ENCODE peak calls at places on chromosomes 6 and 20, in six cellular contexts. N is AG20443, B is amniotic stem cell, H is foreskin fibroblast, Z is T-helper 17 cell, E is AG08395. M is an unnamed sample.

GRCh38 chr6:143867236-143867635 is 3.0 kb downstream of the ZC2HC1B start:
- DNase-seq in N (no peak), B (no peak), H (peak; percentile 47), Z (no peak), E (no peak), M (no peak)

GRCh38 chr6:140817176-140817575 is 1315.5 kb upstream of the GJE1 start:
- DNase-seq in N (no peak), B (no peak), H (no peak), Z (no peak), E (no peak), M (no peak)

GRCh38 chr6:53461682-53462081 is 83.2 kb downstream of the GCLC start:
- DNase-seq in N (no peak), B (no peak), H (peak; percentile 19), Z (no peak), E (no peak), M (no peak)

GRCh38 chr6:34243131-34243771 is 5.6 kb downstream of the SMIM29 start:
- DNase-seq in N (no peak), B (no peak), H (peak; percentile 83), Z (no peak), E (no peak), M (no peak)

GRCh38 chr20:44765091-44765490 is 19.4 kb downstream of the KCNK15 start:
- DNase-seq in N (no peak), B (no peak), H (no peak), Z (no peak), E (no peak), M (no peak)

GRCh38 chr6:35415065-35415880 is 36.9 kb upstream of the FANCE start:
- DNase-seq in N (peak; percentile 90), B (peak; percentile 70), H (peak; percentile 91), Z (no peak), E (peak; percentile 95), M (peak; percentile 15)

GRCh38 chr6:42260424-42260888 is 42.8 kb upstream of the MRPS10 start:
- DNase-seq in N (no peak), B (no peak), H (no peak), Z (no peak), E (peak; percentile 15), M (no peak)

GRCh38 chr6:14682821-14683220 is 563.0 kb upstream of the JARID2 start:
- DNase-seq in N (peak; percentile 48), B (no peak), H (peak; percentile 67), Z (no peak), E (peak; percentile 60), M (no peak)

GRCh38 chr20:21548390-21549035 is 34.6 kb upstream of the NKX2-2 start:
- DNase-seq in N (no peak), B (no peak), H (no peak), Z (no peak), E (no peak), M (peak; percentile 46)

GRCh38 chr20:19427480-19427879 is 215.0 kb downstream of the SLC24A3 start:
- DNase-seq in N (no peak), B (no peak), H (no peak), Z (no peak), E (no peak), M (no peak)

GRCh38 chr20:36149469-36149868 is 5.1 kb upstream of the EPB41L1 start:
- DNase-seq in N (no peak), B (no peak), H (no peak), Z (no peak), E (no peak), M (no peak)

GRCh38 chr6:157770946-157771345 is 52.1 kb upstream of the SNX9 start:
- DNase-seq in N (no peak), B (no peak), H (peak; percentile 68), Z (no peak), E (no peak), M (no peak)

GRCh38 chr6:105445461-105445860 is 42.6 kb upstream of the PREP start:
- DNase-seq in N (no peak), B (no peak), H (no peak), Z (no peak), E (no peak), M (no peak)

GRCh38 chr6:166151798-166152197 is 15.9 kb downstream of the TBXT start:
- DNase-seq in N (no peak), B (no peak), H (no peak), Z (no peak), E (no peak), M (no peak)

M was measured in T-helper 1 cell.